ENCODE peak calls at places on chromosome 5, in ten cellular contexts. Q, L, K, R, S, M, Z, P, W and O are unnamed samples.

GRCh38 chr5:110055301-110055700 is 365.6 kb downstream of the MAN2A1 start:
- DNase-seq in Q (no peak), L (no peak), K (no peak), R (no peak), S (no peak), M (peak; percentile 65), Z (no peak), P (no peak), W (no peak), O (no peak)

GRCh38 chr5:96017951-96018350 is 56.3 kb upstream of the ELL2 start:
- DNase-seq in Q (peak; percentile 98), L (no peak), K (no peak), R (no peak), S (peak; percentile 44), M (peak; percentile 85), Z (no peak), P (no peak), W (no peak), O (no peak)

GRCh38 chr5:136516617-136517016 is 151.3 kb upstream of the TRPC7 start:
- DNase-seq in Q (no peak), L (no peak), K (no peak), R (no peak), S (no peak), M (no peak), Z (no peak), P (no peak), W (no peak), O (no peak)

GRCh38 chr5:142181096-142181495 is 72.5 kb downstream of the NDFIP1 start:
- DNase-seq in Q (no peak), L (peak; percentile 28), K (no peak), R (peak; percentile 36), S (no peak), M (no peak), Z (no peak), P (no peak), W (no peak), O (no peak)

GRCh38 chr5:14141764-14142163 is 1.4 kb upstream of the TRIO start:
- DNase-seq in Q (no peak), L (no peak), K (no peak), R (no peak), S (no peak), M (no peak), Z (no peak), P (no peak), W (no peak), O (no peak)

GRCh38 chr5:109910874-109911273 is 221.1 kb downstream of the MAN2A1 start:
- DNase-seq in Q (no peak), L (no peak), K (no peak), R (no peak), S (no peak), M (no peak), Z (no peak), P (no peak), W (no peak), O (no peak)

GRCh38 chr5:160930361-160930760 is 78.3 kb upstream of the ATP10B start:
- DNase-seq in Q (no peak), L (no peak), K (no peak), R (no peak), S (no peak), M (no peak), Z (no peak), P (no peak), W (no peak), O (no peak)

GRCh38 chr5:16726538-16726946 is 109.7 kb upstream of the RETREG1 start:
- DNase-seq in Q (peak; percentile 28), L (no peak), K (no peak), R (no peak), S (no peak), M (no peak), Z (no peak), P (no peak), W (no peak), O (no peak)

GRCh38 chr5:122997294-122997693 is 39.2 kb downstream of the PPIC start:
- DNase-seq in Q (no peak), L (no peak), K (no peak), R (no peak), S (no peak), M (no peak), Z (no peak), P (no peak), W (no peak), O (no peak)

GRCh38 chr5:99715921-99716320 is 787.1 kb upstream of the CHD1 start:
- DNase-seq in Q (no peak), L (no peak), K (no peak), R (no peak), S (no peak), M (no peak), Z (no peak), P (no peak), W (no peak), O (no peak)

GRCh38 chr5:101517795-101518194 is 614.7 kb upstream of the ST8SIA4 start:
- DNase-seq in Q (no peak), L (no peak), K (no peak), R (no peak), S (no peak), M (no peak), Z (no peak), P (no peak), W (no peak), O (no peak)

GRCh38 chr5:64206653-64207052 is 41.0 kb downstream of the RNF180 start:
- DNase-seq in Q (no peak), L (no peak), K (no peak), R (no peak), S (no peak), M (no peak), Z (no peak), P (no peak), W (no peak), O (no peak)

GRCh38 chr5:138611295-138612220 is 36.4 kb upstream of the HSPA9 start:
- DNase-seq in Q (no peak), L (no peak), K (peak; percentile 56), R (no peak), S (peak; percentile 77), M (no peak), Z (no peak), P (no peak), W (no peak), O (no peak)

GRCh38 chr5:180202939-180203573 is 6.0 kb downstream of the RASGEF1C start:
- DNase-seq in Q (no peak), L (no peak), K (no peak), R (peak; percentile 22), S (no peak), M (peak; percentile 8), Z (no peak), P (no peak), W (no peak), O (no peak)

GRCh38 chr5:180198208-180198607 is 10.8 kb downstream of the RASGEF1C start:
- DNase-seq in Q (no peak), L (no peak), K (no peak), R (peak; percentile 14), S (no peak), M (no peak), Z (no peak), P (peak; percentile 7), W (no peak), O (no peak)

GRCh38 chr5:180199390-180199789 is 9.6 kb downstream of the RASGEF1C start:
- DNase-seq in Q (no peak), L (no peak), K (no peak), R (no peak), S (no peak), M (no peak), Z (no peak), P (no peak), W (no peak), O (no peak)

GRCh38 chr5:180204420-180204819 is 4.6 kb downstream of the RASGEF1C start:
- DNase-seq in Q (no peak), L (no peak), K (no peak), R (no peak), S (peak; percentile 29), M (no peak), Z (no peak), P (no peak), W (no peak), O (no peak)

GRCh38 chr5:180201051-180201987 is 7.7 kb downstream of the RASGEF1C start:
- DNase-seq in Q (no peak), L (no peak), K (peak; percentile 63), R (peak; percentile 54), S (peak; percentile 65), M (peak; percentile 28), Z (no peak), P (no peak), W (no peak), O (no peak)
- TF ChIP-seq CTCF in Q (peak; percentile 13), L (no peak), K (peak; percentile 78), R (no peak), S (peak; percentile 66), M (peak; percentile 34), Z (no peak), P (no peak), W (no peak), O (peak; percentile 62)

GRCh38 chr5:111159845-111160244 is 64.3 kb upstream of the CAMK4 start:
- DNase-seq in Q (no peak), L (no peak), K (no peak), R (no peak), S (no peak), M (no peak), Z (no peak), P (no peak), W (no peak), O (no peak)
- TF ChIP-seq CTCF in Q (peak; percentile 15), L (no peak), K (no peak), R (no peak), S (no peak), M (no peak), Z (no peak), P (no peak), W (no peak), O (peak; percentile 19)

DNA sequence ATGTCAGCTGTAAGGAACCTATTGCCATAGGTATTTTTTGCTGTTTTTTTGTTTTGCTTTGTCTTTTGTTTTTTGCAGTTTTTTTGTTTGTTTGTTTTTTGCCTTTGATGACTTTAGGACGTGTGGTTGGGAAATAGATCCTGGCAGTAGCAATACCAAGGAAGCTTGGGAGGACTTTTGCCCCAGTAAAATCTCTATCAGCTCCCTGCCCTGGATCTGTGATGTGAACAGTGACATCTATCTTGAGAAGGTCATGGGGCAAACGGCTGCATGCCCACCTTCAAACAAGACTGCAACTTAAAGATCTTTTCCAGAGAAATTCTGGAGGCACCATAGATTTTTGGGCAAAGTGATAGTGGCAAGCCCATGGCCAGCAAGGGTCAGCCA is 5.4 kb upstream of the ADRA1B start:
- DNase-seq in Q (no peak), L (no peak), K (no peak), R (no peak), S (no peak), M (no peak), Z (no peak), P (no peak), W (no peak), O (no peak)
- TF ChIP-seq CTCF in Q (no peak), L (no peak), K (no peak), R (no peak), S (no peak), M (no peak), Z (no peak), P (no peak), W (no peak), O (no peak)

DNA sequence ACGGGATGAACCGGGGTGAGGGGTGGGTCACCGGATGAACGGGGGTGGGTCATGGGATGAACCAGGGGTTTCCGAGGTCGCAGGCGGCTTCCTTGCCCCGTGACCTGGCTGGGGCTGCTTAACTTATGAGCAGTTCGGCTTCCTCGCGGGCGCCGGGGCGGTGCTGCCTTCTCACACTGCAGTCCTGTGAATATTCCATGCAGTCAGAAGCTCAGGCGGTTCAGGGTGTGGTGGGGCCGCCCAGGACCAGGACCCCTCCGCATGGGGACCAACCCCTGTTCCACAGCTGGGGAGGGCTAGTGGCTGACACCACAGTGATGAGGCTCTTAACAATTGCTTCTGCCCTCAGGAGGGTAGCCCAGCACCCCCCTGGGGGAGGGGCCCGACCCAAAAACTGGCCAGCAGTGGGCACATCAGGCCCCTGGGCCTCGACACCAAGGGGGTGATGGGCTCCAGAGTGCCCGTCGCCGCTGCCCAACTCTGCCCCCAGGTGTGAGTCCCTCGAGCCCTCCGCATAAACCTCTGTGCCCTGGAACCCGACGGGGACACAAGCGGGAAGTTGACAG is 30.9 kb upstream of the SLC9A3 start:
- DNase-seq in Q (no peak), L (no peak), K (peak; percentile 59), R (no peak), S (no peak), M (no peak), Z (no peak), P (no peak), W (no peak), O (peak; percentile 87)
- TF ChIP-seq CTCF in Q (no peak), L (no peak), K (no peak), R (no peak), S (no peak), M (no peak), Z (no peak), P (no peak), W (no peak), O (no peak)